ENCODE peak calls at places on chromosomes 13 and 19, in five cellular contexts. E, T, W, R and M are unnamed samples.
A peak's percentile ranks its signal among the peaks of the same experiment; 100 is the strongest.

GRCh38 chr13:79307433-79307861 is 98.6 kb downstream of the RBM26 start:
- DNase-seq in W (no peak), E (no peak), R (no peak), T (no peak), M (no peak)

GRCh38 chr19:377801-378581 is 31.0 kb downstream of the C2CD4C start:
- DNase-seq in R (no peak), T (no peak), W (no peak), E (peak; percentile 6), M (no peak)

GRCh38 chr13:101875091-101875490 is 422.6 kb downstream of the ITGBL1 start:
- DNase-seq in R (no peak), T (no peak), E (no peak), W (no peak), M (no peak)

GRCh38 chr19:54517483-54517882 is 14.9 kb downstream of the LAIR2 start:
- DNase-seq in T (no peak), E (peak; percentile 27), W (peak; percentile 60), R (peak; percentile 38), M (no peak)

GRCh38 chr19:51000981-51001380 is 423 bp downstream of the KLK8 start:
- DNase-seq in R (no peak), W (peak; percentile 44), T (no peak), E (peak; percentile 72), M (no peak)

GRCh38 chr19:37763488-37763887 is 15.9 kb downstream of the ZNF573 start:
- DNase-seq in T (no peak), W (no peak), E (peak; percentile 75), R (no peak), M (no peak)

GRCh38 chr13:100630564-100630963 is 42.0 kb upstream of the GGACT start:
- DNase-seq in T (no peak), W (peak; percentile 78), E (no peak), R (no peak), M (no peak)

GRCh38 chr19:3146677-3147100 is 10.9 kb downstream of the GNA15 start:
- DNase-seq in W (peak; percentile 27), T (no peak), R (peak; percentile 43), E (no peak), M (no peak)

GRCh38 chr13:30819136-30819875 is 84.0 kb downstream of the ALOX5AP start:
- DNase-seq in E (no peak), T (no peak), W (no peak), R (no peak), M (no peak)

GRCh38 chr19:17183271-17183757 is 31.8 kb upstream of the USE1 start:
- DNase-seq in R (no peak), T (no peak), E (no peak), W (no peak), M (no peak)

GRCh38 chr19:7596191-7596937 is 701 bp downstream of the CAMSAP3 start:
- DNase-seq in E (no peak), T (no peak), R (no peak), W (peak; percentile 42), M (no peak)

GRCh38 chr19:40798997-40799557 is at the start of gene EGLN2:
- DNase-seq in R (no peak), E (no peak), T (no peak), W (no peak), M (no peak)

GRCh38 chr19:29211562-29212416 is 1.2 kb downstream of the UQCRFS1 start:
- DNase-seq in R (no peak), E (peak; percentile 9), T (no peak), W (no peak), M (no peak)

GRCh38 chr13:40187836-40188591 is 478.4 kb downstream of the FOXO1 start:
- DNase-seq in E (no peak), T (no peak), R (no peak), W (no peak), M (no peak)

GRCh38 chr19:44848036-44848804 is 2.1 kb downstream of the NECTIN2 start:
- DNase-seq in W (peak; percentile 67), R (peak; percentile 25), T (peak; percentile 57), E (no peak), M (no peak)

GRCh38 chr13:30698023-30698422 is 37.3 kb upstream of the ALOX5AP start:
- DNase-seq in T (no peak), W (no peak), E (peak; percentile 20), R (no peak), M (no peak)

GRCh38 chr19:4606921-4607678 is 32.2 kb upstream of the TNFAIP8L1 start:
- DNase-seq in W (peak; percentile 87), E (no peak), T (no peak), R (no peak), M (peak; percentile 84)

GRCh38 chr19:35518313-35518712 is 4.9 kb upstream of the DMKN start:
- DNase-seq in E (peak; percentile 79), R (no peak), W (no peak), T (no peak), M (no peak)

GRCh38 chr13:32199168-32199567 is 116.0 kb downstream of the ZAR1L start:
- DNase-seq in T (no peak), E (no peak), R (no peak), W (no peak), M (no peak)

GRCh38 chr13:45055902-45056648 is 64.2 kb upstream of the GTF2F2 start:
- DNase-seq in W (peak; percentile 57), T (peak; percentile 43), E (peak; percentile 92), R (peak; percentile 28), M (no peak)

GRCh38 chr13:63307239-63307638 is 1891.6 kb upstream of the PCDH20 start:
- DNase-seq in E (no peak), R (no peak), T (no peak), W (no peak), M (no peak)

DNA sequence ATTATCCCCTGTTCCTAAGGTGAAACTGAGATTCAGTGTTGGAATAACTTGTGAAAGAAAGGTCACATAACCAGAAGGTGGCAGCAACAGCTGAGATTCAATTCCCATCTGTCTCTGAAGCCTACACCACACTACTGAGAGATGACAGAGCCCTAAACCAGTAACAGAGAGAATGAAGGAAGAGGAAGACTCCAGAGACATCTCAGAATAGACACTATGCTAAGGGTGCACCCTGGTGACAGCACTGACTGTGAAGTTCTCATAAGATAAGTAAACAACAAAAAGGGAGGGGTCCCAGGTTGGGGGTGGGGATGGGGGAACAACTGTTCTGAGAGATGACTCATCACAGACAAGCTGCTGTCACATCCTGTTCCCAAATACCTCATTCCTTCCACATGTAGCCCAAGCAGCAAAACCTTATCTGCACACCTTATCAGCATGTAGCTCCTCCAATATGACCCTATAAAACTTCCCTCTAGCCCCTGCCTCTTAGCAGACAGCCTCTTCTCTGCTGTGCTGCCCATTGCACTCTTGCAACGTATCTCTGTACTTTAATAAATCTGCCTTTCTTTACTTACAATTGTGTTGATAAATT is 46.5 kb downstream of the UTP14C start:
- DNase-seq in R (no peak), W (no peak), T (no peak), E (peak; percentile 46), M (no peak)
- TF ChIP-seq CTCF in R (no peak), W (no peak), T (no peak), E (peak; percentile 29), M (peak; percentile 44)

DNA sequence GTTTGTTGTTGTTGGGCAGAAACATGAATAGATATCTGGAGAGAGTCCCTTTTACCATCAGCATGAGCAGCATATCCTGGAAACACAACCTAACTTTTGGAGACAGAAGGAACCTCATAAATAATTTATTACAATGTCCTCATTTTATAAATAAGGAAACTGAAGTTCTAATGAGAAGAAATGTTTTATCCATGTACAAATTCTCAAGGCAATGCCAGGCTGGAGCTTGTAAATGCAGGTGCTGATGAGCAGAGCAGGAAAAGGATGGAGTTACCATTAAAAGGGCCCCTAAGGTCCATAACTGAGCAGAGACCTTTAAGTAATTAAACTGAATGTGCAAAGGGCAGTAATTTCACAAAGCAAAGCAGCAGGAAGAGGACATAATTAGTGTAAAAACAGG is 17.3 kb downstream of the LCP1 start:
- DNase-seq in T (no peak), R (no peak), W (no peak), E (no peak), M (no peak)
- H3K4me1 ChIP-seq in T (no peaks in the 10 kb centered on the region), R (no peaks in the 10 kb centered on the region), W (no peaks in the 10 kb centered on the region), E (peaks cover 3% of the 10 kb centered on the region), M (no peaks in the 10 kb centered on the region)

DNA sequence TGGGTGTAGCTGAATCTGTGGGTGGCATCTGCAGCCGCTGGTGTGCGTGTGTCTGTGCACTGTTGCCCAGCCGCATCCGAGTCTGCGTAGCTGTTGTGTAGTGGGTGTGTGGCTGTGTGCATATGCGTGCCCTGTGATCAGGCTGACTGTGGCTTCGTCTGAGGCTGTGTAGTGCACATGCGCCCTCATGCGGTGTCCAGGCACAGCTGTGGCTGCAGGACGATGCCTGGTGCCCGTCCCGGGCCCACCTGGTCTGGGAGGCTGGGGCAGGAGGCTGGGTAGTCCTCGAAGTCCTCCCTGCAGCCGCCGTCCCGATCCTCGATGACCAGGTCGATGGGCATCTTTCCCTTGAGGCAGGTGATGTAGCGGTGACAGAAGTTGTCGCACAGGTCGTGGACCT is 4.9 kb downstream of the MEIS3 start:
- DNase-seq in W (peak; percentile 39), R (no peak), E (no peak), T (no peak), M (peak; percentile 70)
- TF ChIP-seq CTCF in W (peak; percentile 32), R (no peak), E (no peak), T (no peak), M (no peak)

GRCh38 chr19:18966304-18966703 is 25.3 kb upstream of the HOMER3 start:
- DNase-seq in R (no peak), E (no peak), T (no peak), W (no peak), M (no peak)
- H3K4me1 ChIP-seq in R (no peaks in the 10 kb centered on the region), E (peaks cover 17% of the 10 kb centered on the region), T (no peaks in the 10 kb centered on the region), W (no peaks in the 10 kb centered on the region), M (peaks cover 5% of the 10 kb centered on the region)

DNA sequence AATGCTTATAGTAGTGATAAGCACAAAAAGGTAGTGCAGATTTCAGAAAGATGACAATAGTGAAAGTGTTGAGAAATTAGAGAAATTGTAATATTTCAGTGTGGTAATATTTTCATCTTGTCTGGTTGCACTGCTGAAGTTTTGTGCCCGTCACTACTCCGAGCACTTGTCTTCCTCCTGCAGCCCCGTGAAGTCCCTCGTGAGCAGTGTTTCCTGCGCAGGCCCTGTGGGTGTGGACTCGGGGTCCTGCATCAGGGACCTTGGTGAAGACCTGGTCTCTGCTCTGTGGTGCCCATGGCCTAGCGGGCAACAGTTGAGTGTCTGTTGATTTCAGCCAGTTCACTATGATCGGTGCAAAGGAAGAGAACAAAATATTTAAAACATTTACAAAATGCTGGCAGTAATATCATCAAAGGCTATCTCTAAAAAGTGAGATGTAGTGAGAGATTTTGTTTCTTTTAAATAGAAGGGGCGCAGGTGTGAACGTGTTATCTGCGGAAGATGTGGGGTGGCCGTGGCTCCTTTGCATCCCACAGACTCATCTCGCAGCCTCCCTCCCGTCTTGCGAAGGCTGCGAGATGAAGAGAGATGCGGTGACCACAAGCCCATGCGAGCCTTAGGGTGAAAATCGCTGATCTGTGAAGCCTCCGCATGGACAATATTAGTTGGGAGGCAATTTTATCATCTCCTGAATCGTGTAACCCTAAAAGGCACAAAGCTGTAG is 27.7 kb upstream of the DCUN1D2 start:
- DNase-seq in W (no peak), R (no peak), T (no peak), E (no peak), M (peak; percentile 43)
- TF ChIP-seq CTCF in W (no peak), R (no peak), T (no peak), E (no peak), M (no peak)